ENCODE peak calls at places on chromosome 9, in seven cellular contexts. W is foreskin fibroblast; X is skeletal muscle cell; B is hepatic stellate cell; G is CD4-positive, alpha-beta T cell; Z is hepatocyte; R is endothelial cell of umbilical vein. Q is an unnamed sample.

GRCh38 chr9:129665008-129665771 is at the start of gene PRRX2:
- DNase-seq in W (peak), X (no peak), B (peak), G (peak), Z (peak), R (no peak), Q (no peak)

GRCh38 chr9:107284636-107285035 is 1.6 kb downstream of the RAD23B start:
- DNase-seq in W (no peak), X (no peak), B (no peak), G (no peak), Z (no peak), R (peak), Q (no peak)

GRCh38 chr9:6788175-6789016 is 30.6 kb downstream of the KDM4C start:
- DNase-seq in W (peak), X (peak), B (peak), G (no peak), Z (peak), R (peak), Q (no peak)

GRCh38 chr9:114248274-114248673 is 74.6 kb upstream of the ORM1 start:
- DNase-seq in W (no peak), X (no peak), B (no peak), G (no peak), Z (no peak), R (no peak), Q (no peak)

GRCh38 chr9:13993482-13994267 is 320.3 kb downstream of the NFIB start:
- DNase-seq in W (no peak), X (no peak), B (no peak), G (no peak), Z (no peak), R (no peak), Q (no peak)

GRCh38 chr9:35374910-35375309 is 115.0 kb upstream of the RUSC2 start:
- DNase-seq in W (no peak), X (no peak), B (no peak), G (no peak), Z (no peak), R (no peak), Q (no peak)

GRCh38 chr9:37201581-37201980 is 81.2 kb downstream of the ZCCHC7 start:
- DNase-seq in W (no peak), X (no peak), B (no peak), G (no peak), Z (no peak), R (no peak), Q (no peak)

GRCh38 chr9:136961279-136962065 is 9.4 kb downstream of the LCN12 start:
- DNase-seq in W (peak), X (no peak), B (no peak), G (no peak), Z (no peak), R (no peak), Q (no peak)

GRCh38 chr9:136577941-136578619 is 32.2 kb upstream of the NOTCH1 start:
- DNase-seq in W (no peak), X (no peak), B (no peak), G (no peak), Z (no peak), R (no peak), Q (no peak)

GRCh38 chr9:71822935-71823334 is 54.6 kb upstream of the CEMIP2 start:
- DNase-seq in W (no peak), X (no peak), B (no peak), G (no peak), Z (no peak), R (no peak), Q (no peak)

GRCh38 chr9:113511856-113512761 is 48.6 kb downstream of the RGS3 start:
- DNase-seq in W (no peak), X (no peak), B (peak), G (peak), Z (no peak), R (no peak), Q (no peak)

GRCh38 chr9:126000256-126000655 is 253.1 kb downstream of the PBX3 start:
- DNase-seq in W (no peak), X (no peak), B (no peak), G (no peak), Z (no peak), R (no peak), Q (no peak)

GRCh38 chr9:92726971-92727715 is 37.5 kb downstream of the BICD2 start:
- DNase-seq in W (peak), X (peak), B (peak), G (no peak), Z (no peak), R (peak), Q (peak)

GRCh38 chr9:93297659-93298497 is 113.9 kb downstream of the WNK2 start:
- DNase-seq in W (no peak), X (no peak), B (no peak), G (no peak), Z (no peak), R (no peak), Q (no peak)

GRCh38 chr9:19171271-19171670 is 44.0 kb upstream of the PLIN2 start:
- DNase-seq in W (no peak), X (no peak), B (no peak), G (no peak), Z (no peak), R (no peak), Q (no peak)

GRCh38 chr9:3434594-3434993 is 91.2 kb downstream of the RFX3 start:
- DNase-seq in W (peak), X (peak), B (no peak), G (no peak), Z (peak), R (no peak), Q (peak)

GRCh38 chr9:69931340-69931739 is 110.7 kb downstream of the CFAP95 start:
- DNase-seq in W (peak), X (no peak), B (no peak), G (no peak), Z (peak), R (peak), Q (no peak)